ENCODE peak calls at places on chromosomes 3 and 15, in five cellular contexts. One of them, this sample, is unnamed.

GRCh38 chr3:44659434-44659833 is 10.9 kb downstream of the ZNF35 start:
- DNase-seq in cardiac muscle cell: no peak
- DNase-seq in body of pancreas: no peak
- DNase-seq in brain microvascular endothelial cell: no peak
- DNase-seq in type B pancreatic cell: no peak
- DNase-seq in this sample: no peak

GRCh38 chr15:62879770-62880169 is 162.8 kb upstream of the TPM1 start:
- DNase-seq in type B pancreatic cell: no peak
- DNase-seq in cardiac muscle cell: no peak
- DNase-seq in body of pancreas: no peak
- DNase-seq in brain microvascular endothelial cell: no peak
- DNase-seq in this sample: no peak

GRCh38 chr3:82157952-82158351 is 396.5 kb upstream of the GBE1 start:
- DNase-seq in type B pancreatic cell: no peak
- DNase-seq in brain microvascular endothelial cell: peak
- DNase-seq in body of pancreas: no peak
- DNase-seq in cardiac muscle cell: peak
- DNase-seq in this sample: peak

GRCh38 chr3:140319801-140320200 is 358.1 kb upstream of the TRIM42 start:
- DNase-seq in body of pancreas: no peak
- DNase-seq in cardiac muscle cell: no peak
- DNase-seq in brain microvascular endothelial cell: no peak
- DNase-seq in type B pancreatic cell: no peak
- DNase-seq in this sample: no peak

GRCh38 chr3:152047465-152047864 is 174.0 kb downstream of the SUCNR1 start:
- DNase-seq in brain microvascular endothelial cell: no peak
- DNase-seq in cardiac muscle cell: peak
- DNase-seq in body of pancreas: no peak
- DNase-seq in type B pancreatic cell: no peak
- DNase-seq in this sample: peak

GRCh38 chr3:19202754-19203153 is 54.4 kb downstream of the KCNH8 start:
- DNase-seq in type B pancreatic cell: no peak
- DNase-seq in cardiac muscle cell: no peak
- DNase-seq in body of pancreas: no peak
- DNase-seq in brain microvascular endothelial cell: no peak
- DNase-seq in this sample: no peak

GRCh38 chr15:100635406-100636071 is 33.1 kb downstream of the ASB7 start:
- DNase-seq in brain microvascular endothelial cell: no peak
- DNase-seq in cardiac muscle cell: no peak
- DNase-seq in type B pancreatic cell: no peak
- DNase-seq in body of pancreas: no peak
- DNase-seq in this sample: no peak

GRCh38 chr3:3071136-3071535 is 39.0 kb downstream of the IL5RA start:
- DNase-seq in cardiac muscle cell: no peak
- DNase-seq in body of pancreas: no peak
- DNase-seq in type B pancreatic cell: no peak
- DNase-seq in brain microvascular endothelial cell: no peak
- DNase-seq in this sample: no peak

GRCh38 chr3:113441051-113441770 is at the start of gene CFAP44:
- DNase-seq in brain microvascular endothelial cell: peak
- DNase-seq in type B pancreatic cell: peak
- DNase-seq in body of pancreas: peak
- DNase-seq in cardiac muscle cell: peak
- DNase-seq in this sample: no peak

GRCh38 chr3:151145713-151146070 is 57.3 kb downstream of the GPR171 start:
- DNase-seq in brain microvascular endothelial cell: no peak
- DNase-seq in type B pancreatic cell: no peak
- DNase-seq in cardiac muscle cell: no peak
- DNase-seq in body of pancreas: no peak
- DNase-seq in this sample: no peak

GRCh38 chr3:24199775-24200247 is 254.7 kb downstream of the NR1D2 start:
- DNase-seq in type B pancreatic cell: no peak
- DNase-seq in cardiac muscle cell: peak
- DNase-seq in body of pancreas: no peak
- DNase-seq in brain microvascular endothelial cell: no peak
- DNase-seq in this sample: peak

GRCh38 chr15:58479941-58480340 is 48.1 kb downstream of the LIPC start:
- DNase-seq in body of pancreas: no peak
- DNase-seq in brain microvascular endothelial cell: no peak
- DNase-seq in cardiac muscle cell: no peak
- DNase-seq in type B pancreatic cell: no peak
- DNase-seq in this sample: no peak

GRCh38 chr15:31238369-31238768 is 88.3 kb upstream of the KLF13 start:
- DNase-seq in body of pancreas: no peak
- DNase-seq in cardiac muscle cell: no peak
- DNase-seq in brain microvascular endothelial cell: no peak
- DNase-seq in type B pancreatic cell: no peak
- DNase-seq in this sample: no peak

GRCh38 chr3:43689766-43690399 is 855 bp upstream of the ABHD5 start:
- DNase-seq in body of pancreas: no peak
- DNase-seq in brain microvascular endothelial cell: no peak
- DNase-seq in cardiac muscle cell: no peak
- DNase-seq in type B pancreatic cell: peak
- DNase-seq in this sample: no peak

GRCh38 chr3:70180664-70181063 is 131.8 kb downstream of the MDFIC2 start:
- DNase-seq in cardiac muscle cell: no peak
- DNase-seq in brain microvascular endothelial cell: no peak
- DNase-seq in type B pancreatic cell: no peak
- DNase-seq in body of pancreas: no peak
- DNase-seq in this sample: no peak

GRCh38 chr15:60814062-60814461 is 335.1 kb upstream of the ICE2 start:
- DNase-seq in type B pancreatic cell: no peak
- DNase-seq in body of pancreas: no peak
- DNase-seq in brain microvascular endothelial cell: no peak
- DNase-seq in cardiac muscle cell: peak
- DNase-seq in this sample: no peak

GRCh38 chr3:45199837-45200648 is 26.0 kb downstream of the TMEM158 start:
- DNase-seq in body of pancreas: no peak
- DNase-seq in type B pancreatic cell: no peak
- DNase-seq in cardiac muscle cell: peak
- DNase-seq in brain microvascular endothelial cell: peak
- DNase-seq in this sample: peak

GRCh38 chr3:167684389-167684993 is 30.7 kb upstream of the WDR49 start:
- DNase-seq in cardiac muscle cell: peak
- DNase-seq in body of pancreas: peak
- DNase-seq in type B pancreatic cell: no peak
- DNase-seq in brain microvascular endothelial cell: peak
- DNase-seq in this sample: peak
- TF ChIP-seq CTCF in cardiac muscle cell: peak
- TF ChIP-seq CTCF in body of pancreas: peak
- TF ChIP-seq CTCF in type B pancreatic cell: peak
- TF ChIP-seq CTCF in brain microvascular endothelial cell: peak
- TF ChIP-seq CTCF in this sample: peak

GRCh38 chr15:69065981-69066645 is 51.6 kb downstream of the NOX5 start:
- DNase-seq in brain microvascular endothelial cell: no peak
- DNase-seq in type B pancreatic cell: no peak
- DNase-seq in body of pancreas: no peak
- DNase-seq in cardiac muscle cell: no peak
- DNase-seq in this sample: no peak
- TF ChIP-seq CTCF in brain microvascular endothelial cell: no peak
- TF ChIP-seq CTCF in type B pancreatic cell: no peak
- TF ChIP-seq CTCF in body of pancreas: no peak
- TF ChIP-seq CTCF in cardiac muscle cell: no peak
- TF ChIP-seq CTCF in this sample: no peak

GRCh38 chr3:127373701-127374625 is 86.1 kb upstream of the PRR20G start:
- DNase-seq in type B pancreatic cell: no peak
- DNase-seq in cardiac muscle cell: peak
- DNase-seq in brain microvascular endothelial cell: no peak
- DNase-seq in body of pancreas: no peak
- DNase-seq in this sample: no peak
- TF ChIP-seq CTCF in type B pancreatic cell: peak
- TF ChIP-seq CTCF in cardiac muscle cell: peak
- TF ChIP-seq CTCF in brain microvascular endothelial cell: peak
- TF ChIP-seq CTCF in body of pancreas: peak
- TF ChIP-seq CTCF in this sample: peak

GRCh38 chr15:74543583-74543982 is 2.6 kb downstream of the ARID3B start:
- DNase-seq in type B pancreatic cell: no peak
- DNase-seq in cardiac muscle cell: no peak
- DNase-seq in brain microvascular endothelial cell: no peak
- DNase-seq in body of pancreas: no peak
- DNase-seq in this sample: no peak
- TF ChIP-seq CTCF in type B pancreatic cell: peak
- TF ChIP-seq CTCF in cardiac muscle cell: peak
- TF ChIP-seq CTCF in brain microvascular endothelial cell: peak
- TF ChIP-seq CTCF in body of pancreas: no peak
- TF ChIP-seq CTCF in this sample: peak

DNA sequence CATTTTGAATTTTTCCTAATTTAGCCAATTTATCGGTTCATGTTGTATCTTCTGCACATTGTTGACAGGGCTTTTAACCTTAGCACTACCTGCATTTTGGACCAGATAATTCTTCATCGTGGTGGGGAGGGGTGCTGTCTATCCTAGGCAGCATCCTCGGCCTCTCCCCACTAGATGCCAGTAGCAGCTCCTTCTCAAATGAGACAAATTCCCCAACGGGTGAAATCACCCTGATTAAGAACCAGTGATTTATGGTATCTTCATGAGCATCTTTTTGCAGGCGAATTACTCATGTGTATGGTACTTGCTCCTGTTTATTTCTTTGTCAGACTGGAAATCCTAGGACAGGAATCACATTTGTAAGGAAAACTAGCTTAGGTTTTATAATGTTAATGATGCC is 68.0 kb downstream of the C3orf70 start:
- DNase-seq in cardiac muscle cell: no peak
- DNase-seq in brain microvascular endothelial cell: peak
- DNase-seq in type B pancreatic cell: no peak
- DNase-seq in body of pancreas: no peak
- DNase-seq in this sample: peak
- TF ChIP-seq CTCF in cardiac muscle cell: no peak
- TF ChIP-seq CTCF in brain microvascular endothelial cell: peak
- TF ChIP-seq CTCF in type B pancreatic cell: no peak
- TF ChIP-seq CTCF in body of pancreas: no peak
- TF ChIP-seq CTCF in this sample: peak

This sample was measured in HFFc6.